ENCODE peak calls at places on chromosomes 13 and 19, in ten cellular contexts. W is IMR-90, U is GM23338, I is hepatocyte, B is PC-9, M is HCT116, G is neural progenitor cell, C is H1, A is osteoblast, E is astrocyte. Y is an unnamed sample.

GRCh38 chr13:96822900-96823299 is 171.4 kb downstream of the OXGR1 start:
- DNase-seq in W (no peak), U (peak; percentile 70), I (peak; percentile 60), B (no peak), M (peak; percentile 54), G (peak; percentile 50), C (no peak), A (no peak), E (no peak), Y (peak; percentile 7)

GRCh38 chr13:38657191-38657590 is 29.7 kb upstream of the FREM2 start:
- DNase-seq in W (peak; percentile 6), U (no peak), I (no peak), B (no peak), M (no peak), G (no peak), C (no peak), A (no peak), E (peak; percentile 55), Y (peak; percentile 20)

GRCh38 chr13:99354371-99354951 is 47.3 kb upstream of the GPR183 start:
- DNase-seq in W (no peak), U (no peak), I (no peak), B (no peak), M (no peak), G (no peak), C (peak; percentile 28), A (no peak), E (no peak), Y (no peak)

GRCh38 chr13:112901951-112902651 is 66.9 kb upstream of the MCF2L start:
- DNase-seq in W (no peak), U (no peak), I (no peak), B (no peak), M (no peak), G (no peak), C (no peak), A (peak; percentile 94), E (no peak), Y (peak; percentile 4)

GRCh38 chr19:46320559-46320958 is 23.7 kb downstream of the HIF3A start:
- DNase-seq in W (no peak), U (no peak), I (no peak), B (no peak), M (no peak), G (no peak), C (no peak), A (peak; percentile 19), E (no peak), Y (no peak)

GRCh38 chr19:40366697-40367561 is 18.4 kb downstream of the PLD3 start:
- DNase-seq in W (peak; percentile 24), U (peak; percentile 81), I (peak; percentile 74), B (no peak), M (no peak), G (peak; percentile 72), C (peak; percentile 75), A (peak; percentile 77), E (peak; percentile 48), Y (peak; percentile 22)

GRCh38 chr19:31505596-31505910 is 156.3 kb upstream of the TSHZ3 start:
- DNase-seq in W (no peak), U (no peak), I (no peak), B (no peak), M (no peak), G (no peak), C (no peak), A (no peak), E (no peak), Y (no peak)

GRCh38 chr13:30647824-30648521 is 30.3 kb downstream of the USPL1 start:
- DNase-seq in W (no peak), U (no peak), I (no peak), B (no peak), M (no peak), G (no peak), C (no peak), A (no peak), E (no peak), Y (no peak)

GRCh38 chr19:38070573-38070972 is 153.4 kb downstream of the DPF1 start:
- DNase-seq in W (peak; percentile 88), U (no peak), I (no peak), B (peak; percentile 47), M (no peak), G (no peak), C (no peak), A (peak; percentile 86), E (peak; percentile 69), Y (peak; percentile 43)

GRCh38 chr19:56150358-56150757 is 9.3 kb downstream of the ZNF444 start:
- DNase-seq in W (no peak), U (no peak), I (no peak), B (no peak), M (no peak), G (no peak), C (no peak), A (peak; percentile 46), E (no peak), Y (no peak)

GRCh38 chr13:113043931-113044330 is 61.7 kb upstream of the F7 start:
- DNase-seq in W (no peak), U (no peak), I (no peak), B (no peak), M (no peak), G (no peak), C (no peak), A (no peak), E (no peak), Y (no peak)

GRCh38 chr13:112849500-112849899 is 119.5 kb upstream of the MCF2L start:
- DNase-seq in W (peak; percentile 16), U (no peak), I (no peak), B (no peak), M (no peak), G (no peak), C (no peak), A (peak; percentile 65), E (peak; percentile 14), Y (peak; percentile 14)

GRCh38 chr13:93984876-93985275 is 494.6 kb downstream of the DCT start:
- DNase-seq in W (no peak), U (peak; percentile 61), I (no peak), B (no peak), M (no peak), G (no peak), C (no peak), A (no peak), E (no peak), Y (no peak)

GRCh38 chr13:111879719-111880118 is 187.2 kb upstream of the SOX1 start:
- DNase-seq in W (no peak), U (no peak), I (no peak), B (no peak), M (no peak), G (no peak), C (peak; percentile 17), A (no peak), E (no peak), Y (no peak)

GRCh38 chr19:7161292-7161691 is 91.8 kb downstream of the ZNF557 start:
- DNase-seq in W (no peak), U (no peak), I (no peak), B (no peak), M (no peak), G (no peak), C (no peak), A (no peak), E (no peak), Y (no peak)

GRCh38 chr19:7159105-7159933 is 89.8 kb downstream of the ZNF557 start:
- DNase-seq in W (peak; percentile 95), U (no peak), I (peak; percentile 67), B (no peak), M (no peak), G (no peak), C (no peak), A (peak; percentile 89), E (peak; percentile 64), Y (peak; percentile 95)
- H3K4me3 ChIP-seq in W (no peak overlapping the region), U (no peak overlapping the region), I (no peak overlapping the region), B (no peak overlapping the region), M (no peak overlapping the region), G (no peak overlapping the region), C (no peak overlapping the region), A (peak overlapping the region; percentile 57), E (no peak overlapping the region), Y (no peak overlapping the region)

GRCh38 chr13:47337781-47338507 is 441.1 kb upstream of the HTR2A start:
- DNase-seq in W (peak; percentile 90), U (peak; percentile 28), I (peak; percentile 21), B (no peak), M (no peak), G (peak; percentile 20), C (no peak), A (no peak), E (peak; percentile 92), Y (peak; percentile 92)
- H2AFZ ChIP-seq in W (peak overlapping the region; percentile 85), U (peak overlapping the region; percentile 92), I (no peak overlapping the region), B (peak overlapping the region; percentile 43), M (no peak overlapping the region), G (peak overlapping the region; percentile 46), C (peak overlapping the region; percentile 92), A (peak overlapping the region; percentile 62), E (peak overlapping the region; percentile 84), Y (peak overlapping the region; percentile 67)

GRCh38 chr19:18992696-18993095 is 40.6 kb downstream of the SUGP2 start:
- DNase-seq in W (no peak), U (no peak), I (no peak), B (no peak), M (no peak), G (no peak), C (no peak), A (no peak), E (no peak), Y (no peak)

GRCh38 chr19:18996351-18996750 is 37.0 kb downstream of the SUGP2 start:
- DNase-seq in W (no peak), U (no peak), I (no peak), B (no peak), M (no peak), G (no peak), C (no peak), A (no peak), E (no peak), Y (no peak)

GRCh38 chr19:18996796-18997394 is 36.4 kb downstream of the SUGP2 start:
- DNase-seq in W (no peak), U (no peak), I (no peak), B (no peak), M (no peak), G (no peak), C (no peak), A (no peak), E (no peak), Y (no peak)

GRCh38 chr19:18998276-18998675 is 35.0 kb downstream of the SUGP2 start:
- DNase-seq in W (no peak), U (no peak), I (no peak), B (no peak), M (no peak), G (no peak), C (no peak), A (peak; percentile 50), E (no peak), Y (no peak)

DNA sequence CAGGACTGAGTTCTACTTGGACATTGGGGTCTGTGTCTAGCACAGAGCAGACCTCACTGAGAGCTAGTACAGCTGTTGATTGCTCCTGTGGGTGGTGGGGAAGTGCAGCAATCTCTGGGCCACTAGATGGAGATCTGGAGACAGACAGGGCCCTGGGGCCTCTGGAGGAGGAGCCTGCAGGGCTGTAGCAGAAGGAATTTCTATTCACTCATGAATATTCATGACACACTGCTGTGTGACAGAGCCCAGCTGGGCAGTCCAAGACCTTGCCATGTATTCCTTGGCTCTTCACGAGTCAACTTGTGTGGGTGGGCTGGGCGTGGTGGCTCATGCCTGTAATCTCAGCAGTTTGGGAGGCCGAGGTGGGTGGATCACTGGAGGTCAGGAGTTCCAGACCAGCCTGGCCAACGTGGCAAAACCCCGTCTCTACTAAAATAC is 37.5 kb downstream of the SUGP2 start:
- DNase-seq in W (peak; percentile 96), U (peak; percentile 93), I (peak; percentile 82), B (peak; percentile 36), M (peak; percentile 23), G (peak; percentile 89), C (peak; percentile 59), A (peak; percentile 99), E (peak; percentile 89), Y (peak; percentile 93)
- TF ChIP-seq CTCF in W (peak; percentile 83), U (peak; percentile 72), I (peak; percentile 46), B (peak; percentile 63), M (peak; percentile 61), G (peak; percentile 60), C (peak; percentile 60), A (peak; percentile 81), E (peak; percentile 67), Y (peak; percentile 87)

GRCh38 chr13:27960362-27961226 is 8.5 kb downstream of the CDX2 start:
- DNase-seq in W (no peak), U (peak; percentile 92), I (peak; percentile 88), B (peak; percentile 19), M (no peak), G (peak; percentile 89), C (peak; percentile 95), A (peak; percentile 94), E (no peak), Y (no peak)
- H3K4me3 ChIP-seq in W (no peak overlapping the region), U (peak overlapping the region; percentile 55), I (peak overlapping the region; percentile 27), B (peak overlapping the region; percentile 39), M (no peak overlapping the region), G (peak overlapping the region; percentile 25), C (peak overlapping the region; percentile 26), A (peak overlapping the region; percentile 10), E (no peak overlapping the region), Y (peak overlapping the region; percentile 10)

Y was measured in fibroblast of lung.